ENCODE peak calls at places on chromosomes 2 and 18, in five cellular contexts. One of them, this sample, is unnamed.

GRCh38 chr2:110206056-110206455 is 1.2 kb upstream of the NPHP1 start:
- DNase-seq in heart left ventricle: no peak
- DNase-seq in NCI-H2081: no peak
- DNase-seq in retinal pigment epithelial cell: no peak
- DNase-seq in NCI-H226: no peak
- DNase-seq in this sample: peak

GRCh38 chr2:28225472-28225915 is 167.2 kb upstream of the FOSL2 start:
- DNase-seq in NCI-H226: peak
- DNase-seq in retinal pigment epithelial cell: no peak
- DNase-seq in heart left ventricle: no peak
- DNase-seq in NCI-H2081: no peak
- DNase-seq in this sample: peak

GRCh38 chr2:213149949-213150314 is 1.5 kb downstream of the IKZF2 start:
- DNase-seq in heart left ventricle: no peak
- DNase-seq in retinal pigment epithelial cell: no peak
- DNase-seq in NCI-H2081: no peak
- DNase-seq in NCI-H226: no peak
- DNase-seq in this sample: peak

GRCh38 chr2:214671330-214671850 is 138.1 kb downstream of the BARD1 start:
- DNase-seq in heart left ventricle: no peak
- DNase-seq in retinal pigment epithelial cell: no peak
- DNase-seq in NCI-H2081: no peak
- DNase-seq in NCI-H226: no peak
- DNase-seq in this sample: no peak

GRCh38 chr2:31012384-31012783 is 125.9 kb downstream of the GALNT14 start:
- DNase-seq in NCI-H2081: no peak
- DNase-seq in retinal pigment epithelial cell: no peak
- DNase-seq in NCI-H226: no peak
- DNase-seq in heart left ventricle: no peak
- DNase-seq in this sample: no peak

GRCh38 chr2:201821080-201821479 is 14.7 kb downstream of the CDK15 start:
- DNase-seq in NCI-H226: no peak
- DNase-seq in heart left ventricle: no peak
- DNase-seq in retinal pigment epithelial cell: no peak
- DNase-seq in NCI-H2081: no peak
- DNase-seq in this sample: no peak

GRCh38 chr2:96769816-96770215 is 9.1 kb downstream of the CNNM4 start:
- DNase-seq in retinal pigment epithelial cell: no peak
- DNase-seq in NCI-H226: no peak
- DNase-seq in heart left ventricle: peak
- DNase-seq in NCI-H2081: no peak
- DNase-seq in this sample: peak

GRCh38 chr2:109435866-109436634 is 177.7 kb downstream of the SEPTIN10 start:
- DNase-seq in NCI-H226: no peak
- DNase-seq in NCI-H2081: no peak
- DNase-seq in heart left ventricle: peak
- DNase-seq in retinal pigment epithelial cell: no peak
- DNase-seq in this sample: peak

GRCh38 chr2:232545511-232546375 is 4.6 kb downstream of the TIGD1 start:
- DNase-seq in NCI-H2081: no peak
- DNase-seq in retinal pigment epithelial cell: no peak
- DNase-seq in heart left ventricle: no peak
- DNase-seq in NCI-H226: no peak
- DNase-seq in this sample: no peak

GRCh38 chr2:236633764-236634163 is 64.1 kb downstream of the ACKR3 start:
- DNase-seq in NCI-H2081: no peak
- DNase-seq in NCI-H226: no peak
- DNase-seq in heart left ventricle: no peak
- DNase-seq in retinal pigment epithelial cell: no peak
- DNase-seq in this sample: no peak

GRCh38 chr18:76432970-76433767 is 61.9 kb downstream of the ZNF516 start:
- DNase-seq in NCI-H226: no peak
- DNase-seq in NCI-H2081: no peak
- DNase-seq in retinal pigment epithelial cell: no peak
- DNase-seq in heart left ventricle: no peak
- DNase-seq in this sample: no peak

GRCh38 chr2:166972418-166972817 is 84.1 kb downstream of the XIRP2 start:
- DNase-seq in retinal pigment epithelial cell: no peak
- DNase-seq in NCI-H2081: no peak
- DNase-seq in NCI-H226: peak
- DNase-seq in heart left ventricle: no peak
- DNase-seq in this sample: no peak

GRCh38 chr2:104944495-104944894 is 90.6 kb downstream of the POU3F3 start:
- DNase-seq in retinal pigment epithelial cell: no peak
- DNase-seq in NCI-H2081: peak
- DNase-seq in NCI-H226: no peak
- DNase-seq in heart left ventricle: no peak
- DNase-seq in this sample: peak

GRCh38 chr2:102975996-102976636 is 214.3 kb downstream of the TMEM182 start:
- DNase-seq in heart left ventricle: no peak
- DNase-seq in retinal pigment epithelial cell: no peak
- DNase-seq in NCI-H226: peak
- DNase-seq in NCI-H2081: peak
- DNase-seq in this sample: peak

GRCh38 chr18:56812674-56813073 is 161.5 kb downstream of the WDR7 start:
- DNase-seq in heart left ventricle: no peak
- DNase-seq in NCI-H2081: no peak
- DNase-seq in retinal pigment epithelial cell: no peak
- DNase-seq in NCI-H226: no peak
- DNase-seq in this sample: no peak

GRCh38 chr2:41993086-41993812 is 54.6 kb upstream of the PKDCC start:
- DNase-seq in NCI-H226: no peak
- DNase-seq in heart left ventricle: no peak
- DNase-seq in NCI-H2081: no peak
- DNase-seq in retinal pigment epithelial cell: no peak
- DNase-seq in this sample: no peak

GRCh38 chr18:64337018-64337417 is 188.1 kb upstream of the LINC00305 start:
- DNase-seq in retinal pigment epithelial cell: no peak
- DNase-seq in heart left ventricle: no peak
- DNase-seq in NCI-H226: no peak
- DNase-seq in NCI-H2081: no peak
- DNase-seq in this sample: no peak